ENCODE peak calls at places on chromosomes 2 and 18, in four cellular contexts. One of them, this sample, is unnamed.

GRCh38 chr2:154692927-154693326 is 5.6 kb upstream of the KCNJ3 start:
- DNase-seq in neuronal stem cell: no peak
- DNase-seq in heart right ventricle: no peak
- DNase-seq in neural progenitor cell: no peak
- DNase-seq in this sample: no peak

GRCh38 chr2:178296394-178297090 is 102.2 kb downstream of the OSBPL6 start:
- DNase-seq in heart right ventricle: no peak
- DNase-seq in neural progenitor cell: no peak
- DNase-seq in neuronal stem cell: no peak
- DNase-seq in this sample: no peak

GRCh38 chr2:43059183-43059897 is 167.1 kb downstream of the ZFP36L2 start:
- DNase-seq in neuronal stem cell: no peak
- DNase-seq in neural progenitor cell: no peak
- DNase-seq in heart right ventricle: peak; percentile 81
- DNase-seq in this sample: no peak

GRCh38 chr2:72037322-72037721 is 110.3 kb downstream of the CYP26B1 start:
- DNase-seq in heart right ventricle: no peak
- DNase-seq in neural progenitor cell: no peak
- DNase-seq in neuronal stem cell: no peak
- DNase-seq in this sample: no peak

GRCh38 chr2:165256618-165257017 is 17.4 kb downstream of the SCN2A start:
- DNase-seq in heart right ventricle: no peak
- DNase-seq in neural progenitor cell: no peak
- DNase-seq in neuronal stem cell: no peak
- DNase-seq in this sample: no peak

GRCh38 chr2:196242131-196242620 is 70.8 kb upstream of the STK17B start:
- DNase-seq in neuronal stem cell: no peak
- DNase-seq in neural progenitor cell: no peak
- DNase-seq in heart right ventricle: no peak
- DNase-seq in this sample: no peak

GRCh38 chr18:36302676-36303075 is 5.2 kb downstream of the FHOD3 start:
- DNase-seq in heart right ventricle: no peak
- DNase-seq in neural progenitor cell: no peak
- DNase-seq in neuronal stem cell: no peak
- DNase-seq in this sample: no peak

GRCh38 chr2:216878072-216878471 is 18.2 kb upstream of the TNP1 start:
- DNase-seq in neuronal stem cell: no peak
- DNase-seq in neural progenitor cell: no peak
- DNase-seq in heart right ventricle: no peak
- DNase-seq in this sample: no peak

GRCh38 chr2:210663574-210663973 is 107.2 kb downstream of the CPS1 start:
- DNase-seq in neuronal stem cell: peak; percentile 11
- DNase-seq in heart right ventricle: no peak
- DNase-seq in neural progenitor cell: peak; percentile 39
- DNase-seq in this sample: no peak

GRCh38 chr2:3667151-3667631 is 9.2 kb downstream of the ALLC start:
- DNase-seq in neuronal stem cell: no peak
- DNase-seq in heart right ventricle: no peak
- DNase-seq in neural progenitor cell: no peak
- DNase-seq in this sample: no peak

GRCh38 chr2:134443814-134444480 is 190.1 kb downstream of the MGAT5 start:
- DNase-seq in neuronal stem cell: no peak
- DNase-seq in heart right ventricle: no peak
- DNase-seq in neural progenitor cell: no peak
- DNase-seq in this sample: no peak

GRCh38 chr18:79771446-79772107 is 26.2 kb upstream of the KCNG2 start:
- DNase-seq in neural progenitor cell: no peak
- DNase-seq in heart right ventricle: no peak
- DNase-seq in neuronal stem cell: no peak
- DNase-seq in this sample: no peak

GRCh38 chr2:43186679-43187374 is 39.6 kb downstream of the ZFP36L2 start:
- DNase-seq in neural progenitor cell: no peak
- DNase-seq in heart right ventricle: no peak
- DNase-seq in neuronal stem cell: no peak
- DNase-seq in this sample: no peak

GRCh38 chr2:28447943-28448737 is 47.7 kb upstream of the PLB1 start:
- DNase-seq in neuronal stem cell: no peak
- DNase-seq in heart right ventricle: no peak
- DNase-seq in neural progenitor cell: no peak
- DNase-seq in this sample: no peak

GRCh38 chr2:222174450-222174849 is 124.3 kb downstream of the PAX3 start:
- DNase-seq in neuronal stem cell: no peak
- DNase-seq in heart right ventricle: no peak
- DNase-seq in neural progenitor cell: peak; percentile 28
- DNase-seq in this sample: peak; percentile 43

GRCh38 chr2:10490806-10491291 is 42.7 kb upstream of the ODC1 start:
- DNase-seq in heart right ventricle: no peak
- DNase-seq in neural progenitor cell: no peak
- DNase-seq in neuronal stem cell: no peak
- DNase-seq in this sample: peak; percentile 57

GRCh38 chr18:46497129-46497528 is 159.9 kb downstream of the LOXHD1 start:
- DNase-seq in neural progenitor cell: peak; percentile 88
- DNase-seq in neuronal stem cell: peak; percentile 79
- DNase-seq in heart right ventricle: peak; percentile 37
- DNase-seq in this sample: no peak

GRCh38 chr18:79387214-79387613 is 8.5 kb upstream of the NFATC1 start:
- DNase-seq in neural progenitor cell: no peak
- DNase-seq in neuronal stem cell: no peak
- DNase-seq in heart right ventricle: no peak
- DNase-seq in this sample: no peak

GRCh38 chr2:147460140-147460539 is 384.7 kb upstream of the ACVR2A start:
- DNase-seq in heart right ventricle: no peak
- DNase-seq in neuronal stem cell: no peak
- DNase-seq in neural progenitor cell: no peak
- DNase-seq in this sample: no peak

GRCh38 chr18:61831071-61831470 is 61.7 kb downstream of the RNF152 start:
- DNase-seq in heart right ventricle: no peak
- DNase-seq in neural progenitor cell: no peak
- DNase-seq in neuronal stem cell: no peak
- DNase-seq in this sample: no peak

GRCh38 chr2:154974041-154974440 is 275.5 kb downstream of the KCNJ3 start:
- DNase-seq in neuronal stem cell: no peak
- DNase-seq in neural progenitor cell: no peak
- DNase-seq in heart right ventricle: no peak
- DNase-seq in this sample: no peak

GRCh38 chr18:5424903-5425302 is 118.9 kb downstream of the EPB41L3 start:
- DNase-seq in neuronal stem cell: no peak
- DNase-seq in neural progenitor cell: peak; percentile 66
- DNase-seq in heart right ventricle: no peak
- DNase-seq in this sample: peak; percentile 10

GRCh38 chr2:166249318-166249717 is 121.5 kb upstream of the SCN1A start:
- DNase-seq in neural progenitor cell: no peak
- DNase-seq in neuronal stem cell: no peak
- DNase-seq in heart right ventricle: no peak
- DNase-seq in this sample: no peak

GRCh38 chr2:23502096-23502495 is 117.1 kb downstream of the KLHL29 start:
- DNase-seq in neuronal stem cell: no peak
- DNase-seq in heart right ventricle: no peak
- DNase-seq in neural progenitor cell: no peak
- DNase-seq in this sample: no peak

GRCh38 chr2:111662771-111663470 is 221.1 kb downstream of the ANAPC1 start:
- DNase-seq in heart right ventricle: no peak
- DNase-seq in neuronal stem cell: no peak
- DNase-seq in neural progenitor cell: no peak
- DNase-seq in this sample: no peak

GRCh38 chr2:147846382-147847081 is 1.7 kb downstream of the ACVR2A start:
- DNase-seq in heart right ventricle: no peak
- DNase-seq in neural progenitor cell: no peak
- DNase-seq in neuronal stem cell: no peak
- DNase-seq in this sample: no peak

GRCh38 chr2:200689115-200689514 is 103.3 kb downstream of the AOX1 start:
- DNase-seq in neuronal stem cell: no peak
- DNase-seq in neural progenitor cell: no peak
- DNase-seq in heart right ventricle: no peak
- DNase-seq in this sample: no peak

GRCh38 chr18:63284861-63285260 is 34.7 kb downstream of the BCL2 start:
- DNase-seq in heart right ventricle: no peak
- DNase-seq in neural progenitor cell: no peak
- DNase-seq in neuronal stem cell: no peak
- DNase-seq in this sample: no peak
- H3K4me3 ChIP-seq in heart right ventricle: no peak overlapping the region
- H3K4me3 ChIP-seq in neural progenitor cell: no peak overlapping the region
- H3K4me3 ChIP-seq in neuronal stem cell: no peak overlapping the region
- H3K4me3 ChIP-seq in this sample: no peak overlapping the region

DNA sequence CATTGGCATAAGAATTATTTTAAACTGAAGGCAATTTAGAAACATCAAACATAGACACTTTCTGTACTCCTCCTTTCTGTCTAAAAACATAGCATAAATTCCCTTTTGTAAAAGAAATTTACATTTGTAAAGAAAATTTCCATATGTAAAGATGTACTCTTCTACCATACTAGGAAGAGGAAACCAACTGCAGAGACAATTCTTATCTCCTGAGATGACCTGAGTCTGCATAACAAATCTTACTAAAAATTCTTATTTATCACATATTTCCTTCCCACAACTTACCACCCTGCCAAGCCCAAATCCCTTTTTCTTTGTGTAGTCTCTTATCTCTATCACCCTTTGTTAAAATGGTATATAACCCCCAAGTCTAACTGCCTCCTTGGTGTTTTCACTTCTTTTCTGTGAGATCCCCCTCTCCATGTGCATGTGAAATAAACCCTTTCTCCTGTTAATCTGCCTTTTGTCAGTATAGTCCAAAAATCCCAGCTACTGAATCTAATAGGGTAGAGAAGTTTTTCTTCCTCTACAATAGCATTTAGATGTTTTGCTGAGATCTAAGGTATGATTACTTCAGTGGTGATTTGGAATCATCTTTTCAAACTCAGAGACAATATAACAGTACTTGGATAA is 81.0 kb downstream of the CHN1 start:
- DNase-seq in heart right ventricle: no peak
- DNase-seq in neuronal stem cell: no peak
- DNase-seq in neural progenitor cell: no peak
- DNase-seq in this sample: no peak
- H3K27me3 ChIP-seq in heart right ventricle: no peaks in the 10 kb centered on the region
- H3K27me3 ChIP-seq in neuronal stem cell: no peaks in the 10 kb centered on the region
- H3K27me3 ChIP-seq in neural progenitor cell: no peaks in the 10 kb centered on the region
- H3K27me3 ChIP-seq in this sample: no peaks in the 10 kb centered on the region

DNA sequence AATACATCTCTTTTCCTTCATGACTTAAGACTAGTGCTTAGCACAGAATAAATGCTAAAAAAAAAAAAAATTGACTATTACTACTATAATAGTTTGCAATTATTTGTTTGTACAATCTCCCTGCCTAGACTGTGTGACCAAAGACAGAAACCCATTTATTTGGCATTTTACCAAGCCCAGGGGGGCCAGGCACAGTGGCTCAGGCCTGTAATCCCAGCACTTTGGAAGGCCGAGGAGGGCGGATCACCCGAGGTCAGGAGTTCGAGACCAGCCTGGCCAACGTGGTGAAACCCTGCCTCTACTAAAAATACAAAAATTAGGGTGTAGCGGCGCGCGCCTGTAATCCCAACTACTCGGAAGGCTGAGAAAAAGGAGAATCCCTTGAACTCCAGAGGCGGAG is 1.4 kb downstream of the ASB3 start:
- DNase-seq in neuronal stem cell: no peak
- DNase-seq in neural progenitor cell: no peak
- DNase-seq in heart right ventricle: no peak
- DNase-seq in this sample: no peak
- H3K4me3 ChIP-seq in neuronal stem cell: peak overlapping the region; percentile 59
- H3K4me3 ChIP-seq in neural progenitor cell: peak overlapping the region; percentile 75
- H3K4me3 ChIP-seq in heart right ventricle: peak overlapping the region; percentile 78
- H3K4me3 ChIP-seq in this sample: peak overlapping the region; percentile 84

DNA sequence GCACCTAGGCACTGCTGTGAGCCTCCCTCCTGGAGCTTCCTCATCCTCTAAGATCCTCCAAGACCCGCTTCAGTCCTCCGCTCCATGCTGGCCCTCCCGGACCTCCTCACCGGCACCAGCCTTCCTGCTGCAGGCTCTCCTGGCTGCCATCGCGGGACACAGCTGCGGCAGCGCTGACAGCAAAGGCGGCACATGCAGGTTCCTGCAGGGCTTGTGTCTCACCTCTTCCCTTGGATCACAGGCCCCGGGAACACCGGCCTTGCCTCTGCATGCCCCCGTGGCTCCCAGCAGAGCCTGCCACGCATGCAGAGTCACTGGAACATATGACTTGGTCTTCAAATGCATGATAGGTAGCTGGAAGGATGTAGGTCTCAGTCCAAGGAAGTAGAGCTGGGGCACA is 67.2 kb downstream of the PTGR3 start:
- DNase-seq in heart right ventricle: no peak
- DNase-seq in neuronal stem cell: no peak
- DNase-seq in neural progenitor cell: no peak
- DNase-seq in this sample: no peak
- H3K27me3 ChIP-seq in heart right ventricle: no peaks in the 10 kb centered on the region
- H3K27me3 ChIP-seq in neuronal stem cell: no peaks in the 10 kb centered on the region
- H3K27me3 ChIP-seq in neural progenitor cell: no peaks in the 10 kb centered on the region
- H3K27me3 ChIP-seq in this sample: no peaks in the 10 kb centered on the region

GRCh38 chr18:68725341-68725740 is 10.4 kb upstream of the TMX3 start:
- DNase-seq in neural progenitor cell: no peak
- DNase-seq in neuronal stem cell: no peak
- DNase-seq in heart right ventricle: no peak
- DNase-seq in this sample: no peak

GRCh38 chr18:68723539-68723938 is 8.6 kb upstream of the TMX3 start:
- DNase-seq in heart right ventricle: no peak
- DNase-seq in neural progenitor cell: no peak
- DNase-seq in neuronal stem cell: no peak
- DNase-seq in this sample: no peak

GRCh38 chr18:68722807-68723206 is 7.9 kb upstream of the TMX3 start:
- DNase-seq in neuronal stem cell: no peak
- DNase-seq in heart right ventricle: no peak
- DNase-seq in neural progenitor cell: no peak
- DNase-seq in this sample: no peak

GRCh38 chr18:68724021-68724420 is 9.1 kb upstream of the TMX3 start:
- DNase-seq in neural progenitor cell: no peak
- DNase-seq in neuronal stem cell: no peak
- DNase-seq in heart right ventricle: no peak
- DNase-seq in this sample: no peak

GRCh38 chr18:68721681-68722583 is 7.0 kb upstream of the TMX3 start:
- DNase-seq in heart right ventricle: no peak
- DNase-seq in neuronal stem cell: no peak
- DNase-seq in neural progenitor cell: no peak
- DNase-seq in this sample: no peak
- H3K4me3 ChIP-seq in heart right ventricle: peak overlapping the region; percentile 9
- H3K4me3 ChIP-seq in neuronal stem cell: no peak overlapping the region
- H3K4me3 ChIP-seq in neural progenitor cell: no peak overlapping the region
- H3K4me3 ChIP-seq in this sample: no peak overlapping the region

This sample was measured in Caco-2.